ENCODE peak calls at places on chromosomes 3 and 15, in six cellular contexts. N is fibroblast of mammary gland; Q is activated gamma-delta T cell treated with Interleukin-2 at 50 U/mL for 16 hours; C is GM23248; I is Ammon's horn; Y is activated CD4-positive, alpha-beta T cell treated with anti-CD3 and anti-CD28 coated beads for 24 hours. H is an unnamed sample.

GRCh38 chr3:186842426-186843038 is at the start of gene ADIPOQ:
- DNase-seq in Y (no peak), C (no peak), I (no peak), Q (no peak), N (no peak), H (no peak)

GRCh38 chr3:57048052-57048671 is 12.3 kb upstream of the SPATA12 start:
- DNase-seq in I (peak), C (peak), Y (no peak), Q (no peak), N (peak), H (peak)

GRCh38 chr3:57654214-57654613 is 38.7 kb downstream of the DENND6A start:
- DNase-seq in I (no peak), N (no peak), Y (no peak), Q (no peak), C (no peak), H (no peak)

GRCh38 chr15:42933886-42934667 is 13.5 kb upstream of the TTBK2 start:
- DNase-seq in C (no peak), Y (no peak), I (no peak), Q (no peak), N (no peak), H (no peak)

GRCh38 chr3:119911748-119912147 is 129.8 kb downstream of the NR1I2 start:
- DNase-seq in C (no peak), N (no peak), Q (no peak), I (no peak), Y (no peak), H (no peak)

GRCh38 chr3:87615506-87615905 is 339.1 kb upstream of the POU1F1 start:
- DNase-seq in Q (no peak), C (no peak), Y (no peak), I (no peak), N (no peak), H (no peak)

GRCh38 chr3:156792114-156792513 is 34.0 kb upstream of the LEKR1 start:
- DNase-seq in Y (no peak), C (no peak), Q (no peak), I (no peak), N (no peak), H (no peak)

GRCh38 chr3:184737063-184737462 is 25.2 kb upstream of the MAGEF1 start:
- DNase-seq in N (no peak), I (no peak), Y (no peak), C (no peak), Q (no peak), H (peak)

GRCh38 chr3:182920515-182921084 is 59.7 kb downstream of the DCUN1D1 start:
- DNase-seq in N (peak), C (no peak), Y (no peak), Q (no peak), I (no peak), H (no peak)

GRCh38 chr3:9230596-9230995 is 18.9 kb downstream of the SRGAP3 start:
- DNase-seq in N (peak), Q (no peak), Y (no peak), I (no peak), C (no peak), H (no peak)

GRCh38 chr3:146966124-146966523 is 361.0 kb upstream of the PLSCR5 start:
- DNase-seq in I (no peak), Y (no peak), C (no peak), Q (no peak), N (no peak), H (no peak)

GRCh38 chr3:102037791-102038190 is 188.5 kb downstream of the NFKBIZ start:
- DNase-seq in Q (no peak), Y (no peak), N (no peak), I (no peak), C (no peak), H (no peak)

GRCh38 chr3:77947671-77948070 is 907.8 kb downstream of the ROBO2 start:
- DNase-seq in C (no peak), I (no peak), Q (no peak), N (no peak), Y (no peak), H (no peak)

GRCh38 chr3:149473314-149473990 is 1.0 kb upstream of the TM4SF4 start:
- DNase-seq in Y (no peak), Q (no peak), N (peak), I (no peak), C (peak), H (no peak)

GRCh38 chr3:172530566-172530965 is 7.3 kb upstream of the TNFSF10 start:
- DNase-seq in Y (no peak), C (peak), N (no peak), I (no peak), Q (no peak), H (no peak)

GRCh38 chr3:191301982-191302381 is 27.2 kb upstream of the CCDC50 start:
- DNase-seq in I (no peak), N (no peak), C (no peak), Y (no peak), Q (no peak), H (no peak)

GRCh38 chr3:97692831-97693230 is 71.7 kb upstream of the ARL6 start:
- DNase-seq in Y (no peak), C (no peak), I (no peak), N (no peak), Q (no peak), H (no peak)

GRCh38 chr3:119589087-119589773 is 8.5 kb upstream of the PLA1A start:
- DNase-seq in Y (no peak), C (no peak), N (no peak), Q (no peak), I (peak), H (no peak)

GRCh38 chr3:126125781-126126251 is 41.9 kb upstream of the SLC41A3 start:
- DNase-seq in N (no peak), I (no peak), Y (no peak), C (no peak), Q (no peak), H (peak)

GRCh38 chr3:119976214-119976613 is 118.0 kb downstream of the GSK3B start:
- DNase-seq in Y (no peak), Q (no peak), C (no peak), N (no peak), I (no peak), H (no peak)

GRCh38 chr3:15501126-15501525 is 20.4 kb downstream of the COLQ start:
- DNase-seq in C (no peak), Q (no peak), Y (no peak), N (no peak), I (no peak), H (no peak)